ENCODE peak calls at places on chromosomes 1 and 21, in seven cellular contexts. P, W, X, F, E, Y and U are unnamed samples.

GRCh38 chr1:212566522-212567479 is 41.8 kb upstream of the ATF3 start:
- DNase-seq in F (peak), P (peak), X (peak), W (peak), Y (peak), E (peak), U (no peak)

GRCh38 chr1:200925821-200926220 is 31.1 kb downstream of the INAVA start:
- DNase-seq in E (no peak), Y (peak), W (no peak), F (no peak), P (no peak), X (peak), U (no peak)

GRCh38 chr21:38668067-38668466 is 137.7 kb upstream of the ETS2 start:
- DNase-seq in Y (no peak), F (no peak), P (no peak), E (no peak), W (no peak), X (no peak), U (no peak)

GRCh38 chr1:109959974-109960744 is 24.4 kb upstream of the AHCYL1 start:
- DNase-seq in W (no peak), F (no peak), X (peak), Y (peak), E (no peak), P (no peak), U (no peak)

GRCh38 chr1:96418969-96419368 is 302.6 kb upstream of the PTBP2 start:
- DNase-seq in F (no peak), P (no peak), E (no peak), W (no peak), Y (no peak), X (no peak), U (no peak)

GRCh38 chr1:114206392-114206791 is 52.7 kb upstream of the SYT6 start:
- DNase-seq in E (no peak), Y (no peak), P (no peak), X (no peak), W (no peak), F (no peak), U (no peak)

GRCh38 chr1:170661646-170662411 is 2.1 kb upstream of the PRRX1 start:
- DNase-seq in X (peak), F (peak), Y (peak), E (no peak), P (no peak), W (no peak), U (no peak)

GRCh38 chr1:236520445-236521005 is 3.3 kb upstream of the LGALS8 start:
- DNase-seq in E (no peak), Y (no peak), P (no peak), X (no peak), F (no peak), W (no peak), U (no peak)

GRCh38 chr21:44709426-44710293 is 1.7 kb downstream of the TSPEAR start:
- DNase-seq in X (peak), W (no peak), P (no peak), F (peak), E (no peak), Y (no peak), U (peak)

GRCh38 chr1:41078616-41079015 is 57.1 kb upstream of the SLFNL1 start:
- DNase-seq in W (no peak), Y (no peak), F (no peak), X (no peak), E (no peak), P (no peak), U (no peak)

GRCh38 chr21:31220567-31220966 is 123.5 kb downstream of the TIAM1 start:
- DNase-seq in E (no peak), X (peak), P (no peak), F (no peak), W (no peak), Y (no peak), U (no peak)

GRCh38 chr21:38721983-38722382 is 83.7 kb upstream of the ETS2 start:
- DNase-seq in W (no peak), Y (no peak), F (no peak), E (no peak), X (no peak), P (no peak), U (no peak)

GRCh38 chr1:204652556-204652955 is 33.0 kb downstream of the LRRN2 start:
- DNase-seq in W (no peak), X (no peak), F (no peak), E (no peak), P (no peak), Y (no peak), U (no peak)

GRCh38 chr21:46181953-46182547 is 2.2 kb downstream of the SPATC1L start:
- DNase-seq in W (no peak), Y (no peak), E (no peak), P (no peak), X (no peak), F (no peak), U (no peak)

GRCh38 chr1:31505884-31506497 is 70.3 kb upstream of the TINAGL1 start:
- DNase-seq in F (no peak), W (no peak), E (no peak), P (peak), X (peak), Y (peak), U (peak)

GRCh38 chr1:167297222-167298214 is 76.8 kb downstream of the POU2F1 start:
- DNase-seq in X (peak), E (peak), F (no peak), P (no peak), W (no peak), Y (no peak), U (no peak)

GRCh38 chr21:37983336-37984095 is 67.3 kb upstream of the KCNJ6 start:
- DNase-seq in P (peak), W (no peak), X (no peak), Y (peak), E (no peak), F (no peak), U (no peak)

GRCh38 chr1:231395051-231395995 is 26.8 kb downstream of the EGLN1 start:
- DNase-seq in X (peak), P (peak), W (peak), F (no peak), E (peak), Y (peak), U (no peak)

GRCh38 chr1:30123896-30124295 is 599.5 kb downstream of the MATN1 start:
- DNase-seq in E (no peak), F (no peak), P (no peak), X (no peak), W (no peak), Y (no peak), U (no peak)

GRCh38 chr21:37241426-37241825 is 25.7 kb downstream of the VPS26C start:
- DNase-seq in F (no peak), W (no peak), E (no peak), X (no peak), P (no peak), Y (no peak), U (no peak)

GRCh38 chr1:181918893-181919728 is 142.4 kb downstream of the ZNF648 start:
- DNase-seq in W (no peak), Y (no peak), F (no peak), E (no peak), X (no peak), P (no peak), U (no peak)

GRCh38 chr1:29050141-29050540 is 73.6 kb downstream of the TMEM200B start:
- DNase-seq in W (no peak), E (no peak), Y (peak), F (no peak), P (no peak), X (peak), U (no peak)

GRCh38 chr1:201501812-201502510 is 5.0 kb downstream of the CSRP1 start:
- DNase-seq in P (no peak), F (no peak), X (no peak), Y (no peak), W (no peak), E (peak), U (no peak)

GRCh38 chr1:7265771-7266371 is 480.6 kb downstream of the CAMTA1 start:
- DNase-seq in P (peak), F (peak), Y (peak), E (peak), W (peak), X (peak), U (peak)

GRCh38 chr1:64570267-64570666 is 100.3 kb downstream of the CACHD1 start:
- DNase-seq in Y (no peak), X (no peak), W (no peak), P (no peak), F (no peak), E (no peak), U (no peak)

GRCh38 chr1:117632269-117633067 is 26.6 kb downstream of the TENT5C start:
- DNase-seq in F (peak), P (no peak), Y (no peak), X (no peak), W (no peak), E (no peak), U (no peak)

GRCh38 chr21:33036430-33037162 is 10.9 kb downstream of the OLIG2 start:
- DNase-seq in F (no peak), X (peak), E (no peak), Y (peak), P (no peak), W (no peak), U (no peak)

GRCh38 chr1:30378991-30379581 is 344.3 kb downstream of the MATN1 start:
- DNase-seq in F (no peak), E (no peak), P (peak), X (peak), W (no peak), Y (peak), U (peak)

GRCh38 chr1:34806396-34806795 is 13.6 kb downstream of the GJA4 start:
- DNase-seq in F (no peak), P (no peak), X (peak), W (no peak), E (no peak), Y (peak), U (no peak)

GRCh38 chr1:177927021-177927596 is 42.7 kb downstream of the SEC16B start:
- DNase-seq in F (no peak), P (peak), E (no peak), Y (peak), W (no peak), X (peak), U (no peak)

GRCh38 chr1:231871878-231872277 is 245.3 kb downstream of the DISC1 start:
- DNase-seq in F (no peak), Y (no peak), E (no peak), X (no peak), P (no peak), W (no peak), U (no peak)

GRCh38 chr1:65332821-65333220 is 23.5 kb downstream of the DNAJC6 start:
- DNase-seq in F (no peak), X (no peak), P (no peak), W (no peak), Y (no peak), E (no peak), U (no peak)

GRCh38 chr1:111690306-111690617 is 48.9 kb downstream of the INKA2 start:
- DNase-seq in F (no peak), E (no peak), W (no peak), Y (peak), P (peak), X (peak), U (peak)

GRCh38 chr1:30371179-30371788 is 352.1 kb downstream of the MATN1 start:
- DNase-seq in Y (no peak), F (no peak), X (no peak), P (no peak), W (no peak), E (no peak), U (no peak)

GRCh38 chr1:91555821-91556531 is 55.3 kb downstream of the CDC7 start:
- DNase-seq in E (no peak), Y (peak), P (peak), F (no peak), X (peak), W (no peak), U (no peak)

GRCh38 chr1:4825841-4826450 is 171.5 kb downstream of the AJAP1 start:
- DNase-seq in F (peak), Y (no peak), X (no peak), P (no peak), E (no peak), W (no peak), U (no peak)

GRCh38 chr1:212690816-212691403 is 8.7 kb downstream of the BATF3 start:
- DNase-seq in Y (no peak), E (no peak), W (no peak), P (no peak), X (no peak), F (no peak), U (peak)

GRCh38 chr1:228443395-228443794 is 26.7 kb upstream of the TRIM17 start:
- DNase-seq in Y (no peak), P (no peak), F (no peak), E (no peak), X (no peak), W (no peak), U (no peak)

GRCh38 chr1:109249654-109250401 is 489 bp downstream of the CELSR2 start:
- DNase-seq in E (no peak), F (no peak), Y (no peak), X (no peak), W (no peak), P (no peak), U (no peak)

GRCh38 chr1:205410581-205411298 is 11.1 kb downstream of the LEMD1 start:
- DNase-seq in W (no peak), F (no peak), X (no peak), E (no peak), Y (no peak), P (no peak), U (no peak)

GRCh38 chr1:20575544-20576056 is 13.3 kb upstream of the CDA start:
- DNase-seq in X (no peak), Y (no peak), P (no peak), W (no peak), F (no peak), E (no peak), U (no peak)
- TF ChIP-seq CTCF in X (no peak), Y (no peak), P (no peak), W (no peak), F (no peak), E (no peak), U (no peak)

GRCh38 chr1:196779093-196779492 is 4.5 kb downstream of the CFHR3 start:
- DNase-seq in E (no peak), P (no peak), W (no peak), X (no peak), Y (no peak), F (no peak), U (no peak)
- TF ChIP-seq CTCF in E (no peak), P (no peak), W (peak), X (no peak), Y (peak), F (no peak), U (no peak)

GRCh38 chr1:50582346-50582745 is 159.1 kb upstream of the DMRTA2 start:
- DNase-seq in F (no peak), P (no peak), W (no peak), Y (no peak), X (no peak), E (no peak), U (no peak)
- TF ChIP-seq CTCF in F (no peak), P (no peak), W (peak), Y (peak), X (peak), E (no peak), U (no peak)

GRCh38 chr1:217048104-217048707 is 325.0 kb upstream of the ESRRG start:
- DNase-seq in X (peak), W (no peak), E (peak), Y (no peak), P (no peak), F (peak), U (no peak)
- TF ChIP-seq CTCF in X (peak), W (peak), E (no peak), Y (no peak), P (peak), F (peak), U (no peak)

GRCh38 chr21:17900281-17900989 is 81.3 kb upstream of the C21orf91 start:
- DNase-seq in X (no peak), W (no peak), P (no peak), E (no peak), Y (no peak), F (no peak), U (no peak)
- TF ChIP-seq CTCF in X (no peak), W (no peak), P (no peak), E (no peak), Y (no peak), F (no peak), U (no peak)